ENCODE peak calls at places on chromosome 15, in five cellular contexts. M, G, V, O and C are unnamed samples.

GRCh38 chr15:42286445-42287029 is 13.3 kb upstream of the TMEM87A start:
- DNase-seq in M (no peak), G (no peak), V (no peak), O (peak), C (no peak)

GRCh38 chr15:99416191-99417188 is 149.3 kb upstream of the MEF2A start:
- DNase-seq in M (peak), G (no peak), V (no peak), O (no peak), C (no peak)

GRCh38 chr15:63800739-63801138 is 33.0 kb downstream of the HERC1 start:
- DNase-seq in M (no peak), G (no peak), V (no peak), O (no peak), C (no peak)

GRCh38 chr15:98160236-98160635 is 199.7 kb downstream of the ARRDC4 start:
- DNase-seq in M (no peak), G (peak), V (no peak), O (no peak), C (no peak)

GRCh38 chr15:36831125-36831914 is 251.9 kb downstream of the CDIN1 start:
- DNase-seq in M (no peak), G (no peak), V (peak), O (no peak), C (peak)

GRCh38 chr15:88324241-88325065 is 67.9 kb upstream of the NTRK3 start:
- DNase-seq in M (no peak), G (no peak), V (peak), O (no peak), C (no peak)

GRCh38 chr15:69090197-69090948 is 70.1 kb upstream of the GLCE start:
- DNase-seq in M (no peak), G (peak), V (peak), O (no peak), C (no peak)

GRCh38 chr15:67025719-67026118 is 39.7 kb upstream of the SMAD3 start:
- DNase-seq in M (no peak), G (peak), V (peak), O (peak), C (peak)

GRCh38 chr15:45251888-45252287 is at the start of gene SLC28A2:
- DNase-seq in M (no peak), G (no peak), V (no peak), O (no peak), C (no peak)

GRCh38 chr15:50114381-50114780 is 4.7 kb downstream of the ATP8B4 start:
- DNase-seq in M (peak), G (peak), V (no peak), O (peak), C (no peak)

GRCh38 chr15:64883097-64883581 is 28.6 kb upstream of the ANKDD1A start:
- DNase-seq in M (no peak), G (peak), V (peak), O (peak), C (no peak)

GRCh38 chr15:85443046-85443445 is 62.6 kb downstream of the AKAP13 start:
- DNase-seq in M (no peak), G (no peak), V (no peak), O (no peak), C (no peak)

GRCh38 chr15:84658788-84659411 is 901 bp upstream of the NMB start:
- DNase-seq in M (no peak), G (no peak), V (no peak), O (no peak), C (no peak)

GRCh38 chr15:55250392-55250791 is 39.2 kb downstream of the RAB27A start:
- DNase-seq in M (no peak), G (peak), V (peak), O (peak), C (no peak)

GRCh38 chr15:90047956-90048575 is 46.9 kb downstream of the ZNF710 start:
- DNase-seq in M (no peak), G (peak), V (no peak), O (no peak), C (no peak)

GRCh38 chr15:63944681-63944955 is 101.7 kb downstream of the DAPK2 start:
- DNase-seq in M (no peak), G (no peak), V (no peak), O (no peak), C (no peak)

GRCh38 chr15:45664451-45664850 is 29.6 kb downstream of the SQOR start:
- DNase-seq in M (no peak), G (no peak), V (peak), O (no peak), C (no peak)

GRCh38 chr15:63114465-63114864 is 7.2 kb upstream of the LACTB start:
- DNase-seq in M (no peak), G (no peak), V (no peak), O (no peak), C (no peak)

GRCh38 chr15:25798207-25798931 is 64.8 kb downstream of the ATP10A start:
- DNase-seq in M (peak), G (no peak), V (peak), O (no peak), C (no peak)

GRCh38 chr15:65877752-65878151 is 8.5 kb downstream of the RAB11A start:
- DNase-seq in M (no peak), G (no peak), V (no peak), O (no peak), C (no peak)

DNA sequence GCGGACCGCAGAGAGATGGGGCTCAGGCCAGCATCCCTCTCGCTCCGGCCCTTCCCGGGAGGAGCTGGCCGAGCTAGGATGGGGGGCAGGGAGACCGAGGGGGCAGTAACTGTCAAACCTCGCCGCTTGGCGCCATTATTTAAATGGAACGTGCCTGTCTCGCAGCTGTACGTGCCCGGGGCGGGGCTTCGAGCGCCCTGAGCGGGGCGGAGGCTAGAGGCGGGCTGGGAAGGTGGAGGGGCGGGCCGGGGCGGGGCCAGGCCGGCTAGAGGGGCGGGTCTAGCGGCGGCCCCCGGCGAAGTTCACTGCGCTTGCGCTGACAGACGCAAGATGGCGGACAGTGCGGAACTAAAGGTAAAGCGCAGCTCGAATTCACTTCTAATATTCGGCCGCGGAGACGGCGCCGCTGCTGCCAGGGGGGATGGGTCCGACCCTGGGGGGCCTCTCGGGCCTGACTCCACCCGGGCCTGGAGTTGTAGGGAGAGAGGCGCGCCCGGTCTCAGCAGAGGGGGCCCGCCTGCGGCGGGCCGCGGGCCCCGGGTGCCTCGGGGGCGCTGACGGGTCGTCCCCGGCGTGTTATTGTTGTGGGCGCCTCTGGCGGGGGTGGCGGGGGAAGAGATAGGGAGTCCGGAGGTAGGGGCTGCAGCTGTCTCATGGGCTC is at the start of gene PIAS1:
- DNase-seq in M (peak), G (peak), V (peak), O (peak), C (peak)
- TF ChIP-seq CTCF in M (peak), G (no peak), V (no peak), O (no peak), C (no peak)

DNA sequence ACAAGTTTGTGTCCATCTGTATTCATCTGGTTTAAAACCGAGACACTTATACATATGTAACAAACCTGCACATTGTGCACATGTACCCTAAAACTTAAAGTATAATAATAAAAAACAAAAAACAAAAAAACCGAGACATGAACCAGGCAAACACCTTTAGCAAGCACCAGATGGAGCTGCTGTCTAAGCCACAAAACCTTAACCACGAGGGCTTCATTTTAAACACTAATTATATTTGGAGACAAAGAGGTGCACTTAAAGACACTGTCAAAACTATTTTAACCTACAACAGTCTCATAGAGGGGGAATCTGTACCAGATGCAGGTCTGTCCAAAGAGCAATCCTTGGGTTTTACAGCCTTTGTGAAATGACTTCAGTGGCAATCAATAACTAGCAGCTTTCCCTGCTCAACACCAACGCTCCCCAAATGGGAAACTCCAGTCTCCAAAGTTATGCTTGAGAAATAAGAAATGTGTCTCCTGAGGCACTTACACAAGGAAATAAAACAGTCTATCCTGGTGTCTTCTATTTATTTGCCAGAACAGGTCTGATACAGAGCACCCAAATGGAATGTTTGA is 115.7 kb upstream of the TSPAN3 start:
- DNase-seq in M (no peak), G (no peak), V (peak), O (no peak), C (peak)
- TF ChIP-seq CTCF in M (peak), G (peak), V (peak), O (no peak), C (no peak)

GRCh38 chr15:80058851-80059785 is at the start of gene ZFAND6:
- DNase-seq in M (peak), G (peak), V (peak), O (peak), C (peak)
- TF ChIP-seq CTCF in M (no peak), G (no peak), V (no peak), O (no peak), C (no peak)

DNA sequence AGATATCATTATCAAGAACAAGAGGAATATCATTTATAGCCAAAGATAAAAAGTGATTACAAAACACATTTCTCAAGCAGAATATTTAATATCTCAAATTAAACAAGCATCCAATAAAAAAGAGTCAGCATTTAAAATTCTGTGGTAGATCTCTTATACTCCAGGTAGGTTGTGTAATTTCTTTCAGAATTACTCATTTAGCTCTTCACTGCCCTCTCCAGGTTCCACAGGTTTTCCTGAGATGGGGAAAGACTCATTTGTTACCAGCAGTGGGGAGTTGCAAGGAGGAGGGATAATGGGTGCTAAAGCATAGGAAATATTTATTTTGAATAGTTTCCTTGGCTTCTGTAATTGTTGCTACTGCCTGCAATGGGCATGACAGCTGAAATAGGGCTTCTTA is 83.1 kb upstream of the RASGRP1 start:
- DNase-seq in M (no peak), G (no peak), V (peak), O (no peak), C (peak)
- TF ChIP-seq CTCF in M (peak), G (no peak), V (peak), O (no peak), C (no peak)

DNA sequence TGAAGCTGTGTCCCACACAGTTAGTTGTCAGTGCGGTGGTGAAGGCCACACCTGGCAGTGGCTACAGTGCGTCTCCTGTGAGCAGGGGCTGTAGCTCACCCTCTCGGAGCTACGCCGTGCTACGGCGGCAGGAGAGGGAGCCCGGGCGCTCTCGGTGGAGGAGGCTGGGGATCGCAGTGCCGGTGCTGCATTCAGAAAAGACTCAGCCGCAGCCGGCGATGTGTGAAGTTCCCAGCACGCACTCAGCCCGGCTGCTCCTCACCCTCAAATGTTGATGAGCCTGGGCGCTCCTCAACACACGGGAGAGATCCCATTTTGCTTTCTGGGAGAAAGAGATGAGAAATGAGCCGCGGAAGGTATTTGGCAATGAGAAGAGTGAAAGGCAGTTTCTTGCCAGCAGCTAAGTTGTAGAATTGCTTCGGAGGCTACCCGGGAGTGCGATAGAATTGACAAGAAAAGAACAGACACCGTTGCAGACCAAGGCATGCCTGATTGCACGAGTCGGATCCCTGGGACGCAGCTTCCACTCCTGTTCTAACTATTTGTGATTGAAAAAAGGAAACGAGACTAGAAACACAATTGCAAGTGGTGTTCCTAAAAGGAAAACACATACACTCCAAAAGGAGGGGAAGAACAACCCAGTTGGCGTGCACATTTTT is at the start of gene UNC13C:
- DNase-seq in M (peak), G (peak), V (no peak), O (no peak), C (peak)
- TF ChIP-seq CTCF in M (no peak), G (no peak), V (no peak), O (no peak), C (no peak)

GRCh38 chr15:58440922-58441321 is 9.1 kb downstream of the LIPC start:
- DNase-seq in M (peak), G (peak), V (no peak), O (no peak), C (peak)

GRCh38 chr15:58440181-58440910 is 8.6 kb downstream of the LIPC start:
- DNase-seq in M (no peak), G (peak), V (peak), O (no peak), C (peak)

GRCh38 chr15:58437531-58438105 is 5.8 kb downstream of the LIPC start:
- DNase-seq in M (no peak), G (no peak), V (no peak), O (no peak), C (no peak)

GRCh38 chr15:58438111-58438510 is 6.3 kb downstream of the LIPC start:
- DNase-seq in M (no peak), G (no peak), V (no peak), O (no peak), C (no peak)

DNA sequence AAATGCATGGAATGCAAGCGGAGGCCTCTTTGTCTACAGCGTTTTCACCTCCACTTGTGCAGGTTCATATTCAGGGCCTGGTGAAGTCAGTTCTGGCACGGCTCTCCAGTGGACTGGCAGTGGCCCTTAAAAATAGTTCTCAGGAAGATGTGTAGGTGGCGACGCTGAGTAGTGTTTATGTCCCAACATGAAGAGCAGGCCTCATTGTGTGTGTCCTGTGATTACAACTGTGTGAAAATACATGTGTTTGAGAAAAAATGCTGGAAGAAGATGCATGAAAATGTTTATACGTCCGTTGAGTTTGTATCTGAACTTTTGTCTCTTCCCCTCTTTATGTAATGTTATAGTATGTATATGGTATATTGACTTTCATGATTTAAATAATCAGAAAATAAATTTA is 7.2 kb downstream of the LIPC start:
- DNase-seq in M (no peak), G (peak), V (peak), O (peak), C (peak)
- TF ChIP-seq CTCF in M (peak), G (no peak), V (no peak), O (peak), C (no peak)

DNA sequence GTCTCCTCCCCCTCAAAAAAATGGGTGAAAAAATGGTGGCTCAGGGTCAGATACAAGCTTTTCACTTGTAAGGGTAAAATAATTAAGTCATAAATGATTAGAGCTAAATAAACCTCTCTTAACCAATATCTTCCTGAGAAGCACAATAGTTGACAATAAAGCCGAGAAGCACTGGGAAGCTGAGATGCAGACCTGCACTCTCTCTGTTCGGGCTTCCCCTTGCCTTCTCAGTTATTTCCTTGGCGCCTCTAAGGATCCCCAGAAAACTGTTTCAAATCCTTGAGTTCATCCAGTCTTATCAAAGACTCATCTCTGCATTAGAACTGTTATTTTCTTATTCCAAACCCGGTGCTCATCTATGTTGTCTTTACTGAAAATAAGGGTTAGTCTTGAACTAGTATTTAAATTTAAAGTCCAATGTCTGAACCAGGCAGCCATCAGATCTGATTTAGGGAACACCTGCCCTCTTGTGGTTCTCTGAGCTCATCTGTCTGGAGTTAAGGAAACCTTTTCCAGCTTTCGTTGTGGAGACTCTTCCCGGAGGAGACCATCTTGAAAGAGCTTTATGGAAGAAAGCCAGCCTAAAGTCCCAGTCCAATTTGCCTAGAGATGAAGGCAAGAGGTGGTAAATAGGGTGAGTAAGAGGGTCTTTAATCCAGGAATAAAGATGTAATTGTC is 256.4 kb upstream of the MCTP2 start:
- DNase-seq in M (no peak), G (peak), V (peak), O (no peak), C (no peak)
- TF ChIP-seq CTCF in M (peak), G (peak), V (peak), O (no peak), C (no peak)